ENCODE peak calls at places on chromosomes 1 and 21, in eight cellular contexts. X, M, B, Q, Z, G, D and P are unnamed samples.

GRCh38 chr1:241702436-241702835 is 50.4 kb downstream of the WDR64 start:
- DNase-seq in X (no peak), M (no peak), B (no peak), Q (no peak), Z (no peak), G (no peak), D (no peak), P (no peak)

GRCh38 chr1:45968941-45969666 is 163.3 kb downstream of the PIK3R3 start:
- DNase-seq in X (no peak), M (no peak), B (no peak), Q (no peak), Z (no peak), G (peak), D (no peak), P (no peak)

GRCh38 chr1:88068407-88068806 is 615.7 kb upstream of the PKN2 start:
- DNase-seq in X (no peak), M (no peak), B (no peak), Q (no peak), Z (no peak), G (no peak), D (no peak), P (no peak)

GRCh38 chr1:181112071-181112929 is 23.8 kb downstream of the IER5 start:
- DNase-seq in X (peak), M (peak), B (peak), Q (no peak), Z (no peak), G (peak), D (no peak), P (no peak)

GRCh38 chr1:36705629-36706028 is 222.9 kb upstream of the CSF3R start:
- DNase-seq in X (no peak), M (no peak), B (no peak), Q (peak), Z (no peak), G (no peak), D (no peak), P (no peak)

GRCh38 chr1:184299076-184299790 is 87.6 kb upstream of the C1orf21 start:
- DNase-seq in X (no peak), M (no peak), B (peak), Q (peak), Z (no peak), G (no peak), D (no peak), P (no peak)

GRCh38 chr1:3657096-3657475 is 4.8 kb downstream of the TP73 start:
- DNase-seq in X (no peak), M (no peak), B (no peak), Q (no peak), Z (no peak), G (no peak), D (no peak), P (no peak)

GRCh38 chr1:211118407-211119102 is 15.4 kb downstream of the KCNH1 start:
- DNase-seq in X (no peak), M (no peak), B (no peak), Q (no peak), Z (no peak), G (no peak), D (no peak), P (no peak)

GRCh38 chr1:26993237-26994019 is at the start of gene TRNP1:
- DNase-seq in X (no peak), M (peak), B (peak), Q (peak), Z (peak), G (peak), D (no peak), P (no peak)

GRCh38 chr1:51956528-51957509 is 33.7 kb downstream of the RAB3B start:
- DNase-seq in X (peak), M (no peak), B (peak), Q (no peak), Z (no peak), G (no peak), D (no peak), P (peak)

GRCh38 chr1:242147096-242147976 is 148.4 kb upstream of the MAP1LC3C start:
- DNase-seq in X (no peak), M (no peak), B (no peak), Q (no peak), Z (no peak), G (no peak), D (no peak), P (peak)

GRCh38 chr21:36813071-36813470 is 114.2 kb downstream of the SIM2 start:
- DNase-seq in X (no peak), M (no peak), B (peak), Q (no peak), Z (no peak), G (no peak), D (no peak), P (no peak)

GRCh38 chr21:31929548-31929947 is 56.7 kb downstream of the HUNK start:
- DNase-seq in X (no peak), M (no peak), B (no peak), Q (no peak), Z (no peak), G (peak), D (no peak), P (no peak)

GRCh38 chr21:41891132-41891531 is 12.0 kb upstream of the PRDM15 start:
- DNase-seq in X (no peak), M (no peak), B (no peak), Q (no peak), Z (no peak), G (no peak), D (no peak), P (no peak)

GRCh38 chr1:22751124-22751531 is 40.5 kb downstream of the EPHB2 start:
- DNase-seq in X (no peak), M (no peak), B (no peak), Q (no peak), Z (no peak), G (no peak), D (no peak), P (no peak)

GRCh38 chr1:152543808-152544207 is 22.8 kb downstream of the LCE3E start:
- DNase-seq in X (peak), M (peak), B (no peak), Q (no peak), Z (no peak), G (no peak), D (no peak), P (no peak)

GRCh38 chr1:182384387-182384960 is 7.1 kb downstream of the GLUL start:
- DNase-seq in X (no peak), M (no peak), B (no peak), Q (no peak), Z (no peak), G (no peak), D (no peak), P (no peak)

GRCh38 chr1:41018039-41018438 is 3.5 kb downstream of the SLFNL1 start:
- DNase-seq in X (no peak), M (no peak), B (no peak), Q (peak), Z (no peak), G (no peak), D (no peak), P (no peak)

GRCh38 chr1:241985787-241986186 is 13.1 kb downstream of the MAP1LC3C start:
- DNase-seq in X (peak), M (peak), B (peak), Q (peak), Z (peak), G (peak), D (no peak), P (no peak)

GRCh38 chr1:53927376-53927881 is 18.1 kb downstream of the IFT25 start:
- DNase-seq in X (no peak), M (no peak), B (no peak), Q (no peak), Z (no peak), G (no peak), D (no peak), P (no peak)
- H3K9ac ChIP-seq in X (no peak), M (no peak), B (no peak), Q (no peak), Z (no peak), G (no peak), D (no peak), P (no peak)

DNA sequence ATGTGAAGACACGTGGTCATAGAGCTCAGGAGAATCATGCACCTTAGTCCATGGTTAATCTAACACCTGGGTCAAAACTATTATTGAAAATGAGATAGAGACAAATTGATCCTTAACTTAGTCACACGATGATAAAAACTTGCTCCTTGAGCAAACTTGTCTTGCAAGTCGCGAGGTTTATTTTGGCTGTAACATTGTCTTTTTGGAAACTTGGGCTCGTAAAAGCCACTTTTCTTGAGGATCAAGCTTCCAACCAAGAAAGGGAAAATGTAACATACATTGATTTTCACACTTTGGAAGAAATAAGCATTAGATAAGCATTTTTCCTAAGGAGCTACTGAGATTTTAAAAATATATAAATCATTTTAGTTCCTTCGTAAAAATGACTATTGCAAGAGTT is 19.9 kb upstream of the CENPF start:
- DNase-seq in X (no peak), M (no peak), B (no peak), Q (no peak), Z (no peak), G (no peak), D (no peak), P (no peak)
- TF ChIP-seq POLR2AphosphoS5 in X (no peak), M (no peak), B (no peak), Q (no peak), Z (no peak), G (no peak), D (no peak), P (no peak)

GRCh38 chr1:8407652-8408051 is 89.7 kb downstream of the SLC45A1 start:
- DNase-seq in X (no peak), M (no peak), B (no peak), Q (no peak), Z (no peak), G (no peak), D (no peak), P (no peak)
- H3K9ac ChIP-seq in X (no peak), M (no peak), B (no peak), Q (peak), Z (no peak), G (no peak), D (no peak), P (peak)

GRCh38 chr1:165436994-165437393 is 7.9 kb downstream of the RXRG start:
- DNase-seq in X (no peak), M (no peak), B (no peak), Q (no peak), Z (no peak), G (no peak), D (no peak), P (no peak)
- TF ChIP-seq POLR2AphosphoS5 in X (no peak), M (no peak), B (no peak), Q (no peak), Z (no peak), G (no peak), D (no peak), P (no peak)